ENCODE peak calls at places on chromosome 14, in six cellular contexts. A is IMR-90, G is PC-3, Q is heart right ventricle, J is GM23338, T is heart left ventricle. B is an unnamed sample. For H3K36me3 and H3K4me1, the result is how much of the 10 kb centered on the place peaks cover.

GRCh38 chr14:90505531-90505930 is 108.7 kb downstream of the CALM1 start:
- DNase-seq in A (no peak), G (no peak), Q (no peak), J (no peak), T (no peak), B (no peak)

GRCh38 chr14:103879570-103880333 is 32.4 kb upstream of the PPP1R13B start:
- DNase-seq in A (no peak), G (peak), Q (peak), J (peak), T (peak), B (no peak)

GRCh38 chr14:105255021-105255507 is 6.7 kb downstream of the BTBD6 start:
- DNase-seq in A (peak), G (no peak), Q (no peak), J (no peak), T (no peak), B (no peak)

GRCh38 chr14:34502826-34503225 is 36.7 kb downstream of the EAPP start:
- DNase-seq in A (peak), G (no peak), Q (no peak), J (no peak), T (no peak), B (no peak)

GRCh38 chr14:104724407-104724980 is 465 bp downstream of the ADSS1 start:
- DNase-seq in A (no peak), G (no peak), Q (peak), J (peak), T (peak), B (peak)

GRCh38 chr14:35456261-35456660 is 51.7 kb upstream of the NFKBIA start:
- DNase-seq in A (no peak), G (no peak), Q (no peak), J (no peak), T (no peak), B (no peak)

GRCh38 chr14:57492859-57493258 is 798 bp downstream of the CCDC198 start:
- DNase-seq in A (peak), G (peak), Q (no peak), J (no peak), T (no peak), B (no peak)

GRCh38 chr14:74579447-74580274 is 32.4 kb downstream of the LTBP2 start:
- DNase-seq in A (peak), G (peak), Q (no peak), J (no peak), T (peak), B (no peak)

GRCh38 chr14:45089813-45090212 is 5.9 kb downstream of the PRPF39 start:
- DNase-seq in A (peak), G (peak), Q (no peak), J (no peak), T (no peak), B (no peak)

GRCh38 chr14:100891051-100891450 is 12.5 kb downstream of the RTL1 start:
- DNase-seq in A (no peak), G (no peak), Q (no peak), J (no peak), T (peak), B (no peak)

GRCh38 chr14:104557086-104557485 is 22.5 kb upstream of the C14orf180 start:
- DNase-seq in A (no peak), G (no peak), Q (no peak), J (no peak), T (peak), B (no peak)

GRCh38 chr14:33693237-33693636 is 257.6 kb downstream of the EGLN3 start:
- DNase-seq in A (no peak), G (no peak), Q (no peak), J (no peak), T (no peak), B (no peak)

GRCh38 chr14:63308723-63309317 is 9.9 kb downstream of the GPHB5 start:
- DNase-seq in A (peak), G (peak), Q (no peak), J (peak), T (no peak), B (no peak)

GRCh38 chr14:70671652-70672327 is 30.1 kb downstream of the TTC9 start:
- DNase-seq in A (no peak), G (no peak), Q (no peak), J (no peak), T (no peak), B (no peak)

GRCh38 chr14:45426685-45427282 is 173.8 kb upstream of the MIS18BP1 start:
- DNase-seq in A (peak), G (peak), Q (no peak), J (peak), T (no peak), B (no peak)

GRCh38 chr14:38127784-38128183 is 79.9 kb upstream of the SSTR1 start:
- DNase-seq in A (peak), G (no peak), Q (no peak), J (no peak), T (no peak), B (no peak)

GRCh38 chr14:68636597-68636996 is 156.3 kb downstream of the ZFP36L1 start:
- DNase-seq in A (no peak), G (no peak), Q (no peak), J (no peak), T (no peak), B (no peak)

GRCh38 chr14:95311752-95312151 is 8.0 kb downstream of the CLMN start:
- DNase-seq in A (no peak), G (no peak), Q (no peak), J (no peak), T (peak), B (no peak)

GRCh38 chr14:54226103-54226502 is 170.7 kb upstream of the CDKN3 start:
- DNase-seq in A (peak), G (no peak), Q (no peak), J (no peak), T (no peak), B (no peak)

GRCh38 chr14:90495357-90496276 is 98.8 kb downstream of the CALM1 start:
- DNase-seq in A (peak), G (peak), Q (no peak), J (peak), T (peak), B (peak)

GRCh38 chr14:90678420-90678819 is 137.8 kb downstream of the TTC7B start:
- DNase-seq in A (peak), G (no peak), Q (no peak), J (no peak), T (no peak), B (no peak)

GRCh38 chr14:102378830-102379229 is 16.1 kb downstream of the TECPR2 start:
- DNase-seq in A (no peak), G (no peak), Q (no peak), J (no peak), T (no peak), B (no peak)
- H3K36me3 ChIP-seq in A (under half), G (under half), Q (under half), J (under half), T (half or more), B (under half)

GRCh38 chr14:73460691-73461127 is 2.4 kb upstream of the NUMB start:
- DNase-seq in A (peak), G (peak), Q (no peak), J (no peak), T (no peak), B (no peak)

GRCh38 chr14:73463411-73463810 is 5.1 kb upstream of the NUMB start:
- DNase-seq in A (peak), G (peak), Q (peak), J (no peak), T (peak), B (no peak)

GRCh38 chr14:73461478-73462077 is 3.2 kb upstream of the NUMB start:
- DNase-seq in A (no peak), G (no peak), Q (no peak), J (no peak), T (no peak), B (no peak)

GRCh38 chr14:73462815-73463214 is 4.5 kb upstream of the NUMB start:
- DNase-seq in A (no peak), G (no peak), Q (no peak), J (no peak), T (no peak), B (no peak)

DNA sequence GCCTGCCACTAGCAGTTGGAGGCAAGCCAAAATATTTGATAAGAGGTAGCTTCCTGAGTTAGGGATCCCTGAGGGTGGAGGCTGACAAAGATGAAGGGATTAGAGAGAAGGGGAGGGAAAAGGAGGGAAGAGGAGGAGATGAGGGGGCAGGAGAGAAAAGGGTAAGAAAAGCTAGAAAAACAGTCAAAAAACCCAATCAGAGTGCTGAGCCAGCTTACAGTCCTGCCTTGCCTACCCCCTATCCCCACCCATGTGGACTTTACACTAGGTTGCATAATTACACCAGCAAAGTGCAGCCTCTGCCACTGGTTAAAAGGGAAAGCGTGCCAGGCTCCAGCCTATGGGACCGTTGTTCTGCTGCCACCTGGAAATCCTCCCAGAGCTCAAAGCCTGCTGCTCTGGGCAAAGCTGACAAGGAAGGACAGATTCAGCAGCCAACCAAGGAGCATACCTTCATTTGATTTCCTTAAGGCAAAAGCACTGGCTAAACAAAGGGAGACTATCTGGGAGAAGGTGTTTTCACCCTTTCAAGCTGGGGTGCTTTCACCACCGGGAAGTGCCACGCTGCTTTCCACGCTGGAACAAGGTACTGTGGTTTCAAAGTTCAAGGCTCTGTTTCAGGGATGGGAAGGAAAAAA is 3.9 kb upstream of the NUMB start:
- DNase-seq in A (peak), G (no peak), Q (peak), J (no peak), T (peak), B (no peak)
- H3K4me3 ChIP-seq in A (peak), G (no peak), Q (no peak), J (no peak), T (no peak), B (no peak)

GRCh38 chr14:55449116-55449515 is 8.7 kb upstream of the TBPL2 start:
- DNase-seq in A (no peak), G (no peak), Q (no peak), J (no peak), T (no peak), B (no peak)

GRCh38 chr14:55450987-55451386 is 10.6 kb upstream of the TBPL2 start:
- DNase-seq in A (no peak), G (no peak), Q (no peak), J (no peak), T (no peak), B (no peak)

GRCh38 chr14:55451398-55451797 is 11.0 kb upstream of the TBPL2 start:
- DNase-seq in A (peak), G (peak), Q (no peak), J (no peak), T (no peak), B (no peak)

GRCh38 chr14:55450539-55450938 is 10.1 kb upstream of the TBPL2 start:
- DNase-seq in A (no peak), G (no peak), Q (no peak), J (peak), T (no peak), B (no peak)

DNA sequence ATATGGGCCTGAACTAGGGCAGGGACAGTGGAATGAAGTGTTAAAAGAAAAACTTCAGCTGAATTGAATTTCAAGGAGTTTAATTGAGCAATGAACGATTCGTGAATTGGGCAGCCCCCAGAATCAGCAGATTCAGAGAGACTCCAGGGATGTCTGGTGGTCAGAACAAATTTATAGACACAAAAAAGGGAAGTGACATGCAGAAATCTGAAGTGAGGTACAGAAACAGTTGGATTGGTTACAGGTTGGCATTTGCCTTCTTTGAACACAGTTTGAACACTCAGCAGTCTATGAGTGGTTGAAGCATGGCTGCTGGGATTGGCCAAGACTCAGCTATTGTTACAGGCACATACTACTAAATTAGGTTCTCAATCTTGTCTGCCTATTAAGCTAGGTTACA is 9.7 kb upstream of the TBPL2 start:
- DNase-seq in A (no peak), G (no peak), Q (no peak), J (no peak), T (no peak), B (no peak)
- H3K4me1 ChIP-seq in A (under half), G (half or more), Q (under half), J (under half), T (under half), B (under half)

DNA sequence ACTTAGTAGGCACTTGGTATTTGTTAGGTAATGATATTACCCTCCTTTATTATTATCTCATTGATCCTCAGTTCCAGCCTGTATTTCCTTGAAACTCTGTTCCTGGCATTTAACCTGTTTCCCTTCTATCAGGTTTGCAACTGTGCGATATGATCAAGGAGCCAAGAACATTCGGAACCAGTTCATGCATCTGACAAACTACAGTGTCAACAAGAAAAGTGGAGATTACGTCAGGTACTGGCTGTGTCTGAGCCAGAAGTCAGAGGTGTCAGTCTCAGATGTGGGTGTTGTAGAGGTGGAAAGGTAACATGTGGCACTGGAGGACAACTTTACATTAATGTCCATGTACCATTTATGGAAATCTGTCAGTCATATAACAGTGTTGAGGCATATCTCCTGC is 56.7 kb downstream of the TTLL5 start:
- DNase-seq in A (no peak), G (no peak), Q (no peak), J (no peak), T (no peak), B (no peak)
- H3K36me3 ChIP-seq in A (under half), G (under half), Q (under half), J (under half), T (under half), B (under half)

DNA sequence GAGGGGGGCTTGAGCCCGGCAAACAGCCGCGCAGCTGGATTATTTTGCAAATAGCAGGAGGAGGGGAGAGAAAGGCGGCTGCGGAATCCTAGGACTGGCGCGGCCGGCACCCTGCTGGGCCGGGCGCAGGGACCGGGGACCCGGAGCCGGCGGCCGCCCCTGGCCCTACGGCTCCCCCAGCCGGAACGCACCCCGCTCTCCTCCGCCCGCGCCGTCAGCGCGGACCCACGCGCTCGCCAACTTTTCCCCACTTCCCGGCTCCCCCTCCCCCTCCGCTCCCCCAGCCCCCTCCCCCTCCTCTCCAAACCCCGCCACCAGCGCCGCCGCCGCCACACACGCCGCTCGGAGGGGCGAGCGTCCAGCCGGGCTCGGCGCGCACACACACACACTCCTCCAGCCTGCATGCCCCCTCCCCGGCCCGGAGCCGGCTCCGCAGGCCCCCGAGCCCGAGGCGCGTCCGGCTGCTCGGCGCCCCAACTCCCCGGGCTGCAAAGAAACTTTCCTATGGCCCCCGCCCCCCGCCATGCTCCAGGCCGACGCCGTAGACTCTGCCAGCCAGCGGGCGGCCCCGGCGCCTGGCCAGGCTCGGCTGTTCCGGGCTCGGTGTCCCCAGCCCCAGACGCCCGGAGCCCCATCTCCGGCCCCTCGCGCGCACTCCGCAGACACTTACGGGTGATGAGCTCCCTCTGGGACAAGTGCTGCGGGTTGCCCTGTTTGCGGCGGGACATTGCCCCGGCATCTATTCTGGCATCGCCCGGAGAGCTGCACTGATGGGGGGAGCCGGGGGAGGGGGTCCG is 1.3 kb downstream of the BCL11B start:
- DNase-seq in A (no peak), G (no peak), Q (no peak), J (peak), T (no peak), B (peak)
- H3K4me3 ChIP-seq in A (peak), G (no peak), Q (peak), J (peak), T (peak), B (peak)

B was measured in CD4-positive, alpha-beta memory T cell.